ENCODE peak calls at places on chromosomes 7 and 10, in five cellular contexts. U, E, Y, W and R are unnamed samples.

GRCh38 chr7:1229334-1229935 is 3.2 kb upstream of the UNCX start:
- DNase-seq in U (no peak), W (no peak), E (no peak), Y (no peak), R (no peak)

GRCh38 chr10:30832727-30833624 is 198.7 kb downstream of the ZNF438 start:
- DNase-seq in E (no peak), Y (no peak), W (no peak), U (no peak), R (no peak)

GRCh38 chr10:29228586-29228985 is 60.3 kb upstream of the LYZL1 start:
- DNase-seq in U (no peak), Y (no peak), W (no peak), E (no peak), R (no peak)

GRCh38 chr10:32340596-32341180 is 6.3 kb downstream of the EPC1 start:
- DNase-seq in W (no peak), Y (no peak), U (no peak), E (no peak), R (no peak)

GRCh38 chr7:34317039-34317438 is 341.0 kb upstream of the NPSR1 start:
- DNase-seq in W (no peak), E (no peak), Y (no peak), U (no peak), R (no peak)

GRCh38 chr7:80533287-80533686 is 21.4 kb upstream of the GNAT3 start:
- DNase-seq in U (peak), E (no peak), W (no peak), Y (no peak), R (peak)

GRCh38 chr10:124152139-124152780 is 58.9 kb upstream of the CHST15 start:
- DNase-seq in E (no peak), W (no peak), U (peak), Y (peak), R (peak)

GRCh38 chr7:72805526-72806494 is 22.2 kb downstream of the TYW1B start:
- DNase-seq in W (no peak), E (no peak), Y (peak), U (peak), R (no peak)

GRCh38 chr7:150365673-150366398 is 2.8 kb upstream of the REPIN1 start:
- DNase-seq in U (no peak), Y (no peak), W (no peak), E (no peak), R (no peak)

GRCh38 chr7:97871659-97872024 is 566 bp downstream of the ASNS start:
- DNase-seq in Y (no peak), E (no peak), W (no peak), U (no peak), R (no peak)

GRCh38 chr7:39650676-39651075 is 27.3 kb downstream of the RALA start:
- DNase-seq in W (no peak), Y (peak), E (no peak), U (peak), R (peak)

GRCh38 chr10:110818311-110819257 is 53.1 kb upstream of the PDCD4 start:
- DNase-seq in U (no peak), W (no peak), Y (no peak), E (no peak), R (no peak)